ENCODE peak calls at places on chromosomes 5 and 9, in eight cellular contexts. D, N, F, P, L, B, X and Z are unnamed samples.

GRCh38 chr9:26856413-26857032 is 36.1 kb downstream of the CAAP1 start:
- DNase-seq in D (peak), N (peak), F (peak), P (peak), L (no peak), B (peak), X (no peak), Z (no peak)

GRCh38 chr5:96601811-96602244 is 60.3 kb upstream of the CAST start:
- DNase-seq in D (peak), N (peak), F (peak), P (peak), L (peak), B (peak), X (peak), Z (peak)

GRCh38 chr5:138438724-138439536 is at the start of gene REEP2:
- DNase-seq in D (peak), N (peak), F (peak), P (peak), L (no peak), B (no peak), X (peak), Z (peak)

GRCh38 chr9:122200960-122201635 is 27.7 kb downstream of the LHX6 start:
- DNase-seq in D (no peak), N (no peak), F (no peak), P (peak), L (no peak), B (no peak), X (no peak), Z (no peak)

GRCh38 chr5:59685806-59686205 is 207.7 kb downstream of the PDE4D start:
- DNase-seq in D (no peak), N (no peak), F (no peak), P (no peak), L (no peak), B (no peak), X (no peak), Z (no peak)

GRCh38 chr9:17613723-17614122 is 34.9 kb downstream of the SH3GL2 start:
- DNase-seq in D (no peak), N (no peak), F (no peak), P (peak), L (no peak), B (no peak), X (no peak), Z (no peak)

GRCh38 chr5:6439588-6440550 is 8.8 kb upstream of the UBE2QL1 start:
- DNase-seq in D (no peak), N (peak), F (no peak), P (peak), L (no peak), B (no peak), X (no peak), Z (no peak)

GRCh38 chr9:4196886-4197285 is 103.0 kb downstream of the GLIS3 start:
- DNase-seq in D (no peak), N (peak), F (no peak), P (no peak), L (no peak), B (no peak), X (no peak), Z (no peak)

GRCh38 chr5:148796931-148797330 is 29.5 kb upstream of the ADRB2 start:
- DNase-seq in D (no peak), N (no peak), F (no peak), P (no peak), L (no peak), B (no peak), X (no peak), Z (no peak)